ENCODE peak calls at places on chromosomes 1 and 21, in four cellular contexts. One of them, this sample, is unnamed.
A peak's percentile ranks its signal among the peaks of the same experiment; 100 is the strongest.

GRCh38 chr21:39121600-39122355 is 61.5 kb downstream of the PSMG1 start:
- DNase-seq in K562: no peak
- DNase-seq in HepG2: no peak
- DNase-seq in H1: no peak
- DNase-seq in this sample: no peak

GRCh38 chr1:55246331-55246730 is 31.2 kb upstream of the USP24 start:
- DNase-seq in K562: no peak
- DNase-seq in HepG2: no peak
- DNase-seq in H1: no peak
- DNase-seq in this sample: no peak

GRCh38 chr1:207040181-207040533 is 7.6 kb upstream of the C1orf116 start:
- DNase-seq in K562: no peak
- DNase-seq in HepG2: no peak
- DNase-seq in H1: no peak
- DNase-seq in this sample: no peak

GRCh38 chr1:226736908-226737818 is 1.9 kb downstream of the ITPKB start:
- DNase-seq in K562: no peak
- DNase-seq in HepG2: no peak
- DNase-seq in H1: no peak
- DNase-seq in this sample: no peak

GRCh38 chr1:30473920-30474817 is 249.2 kb downstream of the MATN1 start:
- DNase-seq in K562: no peak
- DNase-seq in HepG2: no peak
- DNase-seq in H1: no peak
- DNase-seq in this sample: no peak

GRCh38 chr1:225652726-225653462 is at the start of gene ENAH:
- DNase-seq in K562: peak; percentile 67
- DNase-seq in HepG2: peak; percentile 49
- DNase-seq in H1: no peak
- DNase-seq in this sample: peak; percentile 88

GRCh38 chr1:170077926-170078325 is 3.4 kb upstream of the KIFAP3 start:
- DNase-seq in K562: no peak
- DNase-seq in HepG2: no peak
- DNase-seq in H1: no peak
- DNase-seq in this sample: no peak

GRCh38 chr1:54336121-54336520 is 70.1 kb downstream of the SSBP3 start:
- DNase-seq in K562: no peak
- DNase-seq in HepG2: no peak
- DNase-seq in H1: no peak
- DNase-seq in this sample: no peak

GRCh38 chr1:65799601-65800000 is 6.9 kb downstream of the PDE4B start:
- DNase-seq in K562: no peak
- DNase-seq in HepG2: no peak
- DNase-seq in H1: no peak
- DNase-seq in this sample: no peak

GRCh38 chr1:182270731-182271130 is 120.9 kb downstream of the GLUL start:
- DNase-seq in K562: no peak
- DNase-seq in HepG2: no peak
- DNase-seq in H1: no peak
- DNase-seq in this sample: no peak

GRCh38 chr1:244347942-244348341 is 103.8 kb downstream of the ADSS2 start:
- DNase-seq in K562: no peak
- DNase-seq in HepG2: no peak
- DNase-seq in H1: no peak
- DNase-seq in this sample: no peak

GRCh38 chr1:38662141-38662540 is 197.4 kb downstream of the RRAGC start:
- DNase-seq in K562: no peak
- DNase-seq in HepG2: no peak
- DNase-seq in H1: no peak
- DNase-seq in this sample: no peak

GRCh38 chr21:45322960-45323461 is 35.3 kb upstream of the POFUT2 start:
- DNase-seq in K562: no peak
- DNase-seq in HepG2: no peak
- DNase-seq in H1: no peak
- DNase-seq in this sample: peak; percentile 71

GRCh38 chr1:44380666-44381177 is 24.3 kb upstream of the RNF220 start:
- DNase-seq in K562: no peak
- DNase-seq in HepG2: no peak
- DNase-seq in H1: no peak
- DNase-seq in this sample: no peak

GRCh38 chr1:22502167-22502566 is 50.5 kb downstream of the ZBTB40 start:
- DNase-seq in K562: no peak
- DNase-seq in HepG2: no peak
- DNase-seq in H1: no peak
- DNase-seq in this sample: no peak

GRCh38 chr1:234256359-234256758 is 116.9 kb upstream of the COA6 start:
- DNase-seq in K562: no peak
- DNase-seq in HepG2: no peak
- DNase-seq in H1: no peak
- DNase-seq in this sample: no peak

GRCh38 chr1:76433528-76433927 is 359.0 kb downstream of the ST6GALNAC3 start:
- DNase-seq in K562: no peak
- DNase-seq in HepG2: no peak
- DNase-seq in H1: no peak
- DNase-seq in this sample: no peak

GRCh38 chr1:51303751-51304196 is 26.6 kb downstream of the TTC39A start:
- DNase-seq in K562: peak; percentile 42
- DNase-seq in HepG2: no peak
- DNase-seq in H1: no peak
- DNase-seq in this sample: no peak

GRCh38 chr1:114509596-114510234 is 1.3 kb downstream of the TRIM33 start:
- DNase-seq in K562: no peak
- DNase-seq in HepG2: no peak
- DNase-seq in H1: no peak
- DNase-seq in this sample: no peak

GRCh38 chr1:167469280-167469965 is 48.9 kb downstream of the CD247 start:
- DNase-seq in K562: no peak
- DNase-seq in HepG2: no peak
- DNase-seq in H1: no peak
- DNase-seq in this sample: no peak

GRCh38 chr1:218836264-218836663 is 337.4 kb upstream of the LYPLAL1 start:
- DNase-seq in K562: no peak
- DNase-seq in HepG2: no peak
- DNase-seq in H1: no peak
- DNase-seq in this sample: no peak

GRCh38 chr1:172990598-172991215 is 60.0 kb downstream of the TNFSF18 start:
- DNase-seq in K562: no peak
- DNase-seq in HepG2: no peak
- DNase-seq in H1: no peak
- DNase-seq in this sample: no peak

GRCh38 chr1:186536272-186536905 is 75.5 kb upstream of the PDC start:
- DNase-seq in K562: no peak
- DNase-seq in HepG2: no peak
- DNase-seq in H1: no peak
- DNase-seq in this sample: no peak

GRCh38 chr1:76782777-76783176 is 84.5 kb upstream of the ST6GALNAC5 start:
- DNase-seq in K562: no peak
- DNase-seq in HepG2: no peak
- DNase-seq in H1: no peak
- DNase-seq in this sample: no peak

GRCh38 chr1:10186453-10187319 is 23.7 kb upstream of the KIF1B start:
- DNase-seq in K562: no peak
- DNase-seq in HepG2: no peak
- DNase-seq in H1: no peak
- DNase-seq in this sample: no peak

GRCh38 chr1:204123376-204123775 is 28.5 kb downstream of the ETNK2 start:
- DNase-seq in K562: peak; percentile 37
- DNase-seq in HepG2: no peak
- DNase-seq in H1: no peak
- DNase-seq in this sample: no peak
- TF ChIP-seq PHF8 in K562: no peak
- TF ChIP-seq PHF8 in HepG2: no peak
- TF ChIP-seq PHF8 in H1: no peak
- TF ChIP-seq PHF8 in this sample: no peak

DNA sequence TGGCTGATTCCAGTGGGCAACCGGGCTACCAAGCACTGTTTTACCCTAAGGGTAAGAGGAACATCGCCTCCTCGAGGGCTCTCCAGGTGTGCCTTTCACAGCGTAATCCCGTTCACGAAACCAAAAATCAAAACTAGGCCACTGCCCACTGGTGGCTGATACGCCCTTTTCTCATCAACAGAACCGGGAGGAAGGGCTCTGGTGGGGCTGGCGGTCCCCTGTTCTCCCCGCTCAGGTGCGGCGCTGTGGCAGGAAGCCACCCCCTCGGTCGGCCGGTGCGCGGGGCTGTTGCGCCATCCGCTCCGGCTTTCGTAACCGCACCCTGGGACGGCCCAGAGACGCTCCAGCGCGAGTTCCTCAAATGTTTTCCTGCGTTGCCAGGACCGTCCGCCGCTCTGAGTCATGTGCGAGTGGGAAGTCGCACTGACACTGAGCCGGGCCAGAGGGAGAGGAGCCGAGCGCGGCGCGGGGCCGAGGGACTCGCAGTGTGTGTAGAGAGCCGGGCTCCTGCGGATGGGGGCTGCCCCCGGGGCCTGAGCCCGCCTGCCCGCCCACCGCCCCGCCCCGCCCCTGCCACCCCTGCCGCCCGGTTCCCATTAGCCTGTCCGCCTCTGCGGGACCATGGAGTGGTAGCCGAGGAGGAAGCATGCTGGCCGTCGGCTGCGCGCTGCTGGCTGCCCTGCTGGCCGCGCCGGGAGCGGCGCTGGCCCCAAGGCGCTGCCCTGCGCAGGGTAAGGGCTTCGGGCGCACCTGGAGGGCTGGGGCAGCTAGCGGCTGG is at the start of gene IL6R:
- DNase-seq in K562: peak; percentile 80
- DNase-seq in HepG2: peak; percentile 83
- DNase-seq in H1: no peak
- DNase-seq in this sample: peak; percentile 88
- TF ChIP-seq PHF8 in K562: peak; percentile 14
- TF ChIP-seq PHF8 in HepG2: peak; percentile 55
- TF ChIP-seq PHF8 in H1: peak; percentile 23
- TF ChIP-seq PHF8 in this sample: no peak

GRCh38 chr1:16189921-16190499 is 22.4 kb downstream of the ARHGEF19 start:
- DNase-seq in K562: no peak
- DNase-seq in HepG2: no peak
- DNase-seq in H1: no peak
- DNase-seq in this sample: no peak
- TF ChIP-seq PHF8 in K562: no peak
- TF ChIP-seq PHF8 in HepG2: no peak
- TF ChIP-seq PHF8 in H1: no peak
- TF ChIP-seq PHF8 in this sample: no peak

DNA sequence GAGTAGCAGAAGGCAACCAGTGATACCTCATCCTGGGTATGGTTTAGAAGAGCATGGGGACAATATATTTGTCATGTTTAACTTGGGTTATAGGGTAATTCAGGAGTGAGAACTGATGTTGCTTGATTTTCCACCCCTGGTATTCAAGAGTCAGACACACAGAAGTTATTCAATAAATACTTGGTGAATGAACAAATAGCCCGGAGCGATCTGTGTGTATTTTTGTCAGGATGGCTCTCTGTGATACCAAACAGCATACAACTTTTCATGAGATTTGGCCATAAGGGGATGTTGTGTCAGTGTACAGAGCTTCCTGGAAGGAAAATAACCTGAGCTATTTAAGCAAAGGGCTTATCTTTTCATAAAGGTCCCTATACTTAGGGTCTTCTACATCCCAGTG is 270.2 kb upstream of the C1orf87 start:
- DNase-seq in K562: no peak
- DNase-seq in HepG2: no peak
- DNase-seq in H1: no peak
- DNase-seq in this sample: no peak
- TF ChIP-seq PHF8 in K562: no peak
- TF ChIP-seq PHF8 in HepG2: no peak
- TF ChIP-seq PHF8 in H1: no peak
- TF ChIP-seq PHF8 in this sample: no peak

GRCh38 chr1:161738627-161739287 is 10.8 kb upstream of the DUSP12 start:
- DNase-seq in K562: peak; percentile 88
- DNase-seq in HepG2: peak; percentile 35
- DNase-seq in H1: no peak
- DNase-seq in this sample: peak; percentile 85
- TF ChIP-seq PHF8 in K562: no peak
- TF ChIP-seq PHF8 in HepG2: no peak
- TF ChIP-seq PHF8 in H1: no peak
- TF ChIP-seq PHF8 in this sample: no peak